ENCODE peak calls at places on chromosomes 16 and 17, in seven cellular contexts. Z is stimulated activated CD8-positive, alpha-beta memory T cell treated with anti-CD3 and anti-CD28 coated beads, Interleukin-4, amount 100 ng/mL, for 48 hours; J is hippocampal formation; H is germinal center; B is psoas muscle; W is AG09319; N is NCI-H1105. D is an unnamed sample.

GRCh38 chr16:84874553-84874952 is 54.8 kb downstream of the CRISPLD2 start:
- DNase-seq in H (no peak), N (no peak), Z (no peak), W (no peak), J (no peak), B (no peak), D (no peak)

GRCh38 chr17:28948873-28949184 is 2.5 kb downstream of the PHF12 start:
- DNase-seq in B (no peak), H (no peak), N (peak), J (peak), W (no peak), Z (no peak), D (no peak)

GRCh38 chr17:72691601-72692000 is 400.9 kb downstream of the SLC39A11 start:
- DNase-seq in Z (no peak), B (no peak), J (no peak), W (no peak), H (no peak), N (no peak), D (no peak)

GRCh38 chr16:58582971-58583765 is 46.5 kb downstream of the CNOT1 start:
- DNase-seq in N (no peak), J (no peak), B (no peak), H (no peak), W (no peak), Z (no peak), D (no peak)

GRCh38 chr17:5706835-5707234 is 122.5 kb upstream of the NLRP1 start:
- DNase-seq in B (peak), W (peak), Z (peak), J (peak), H (peak), N (no peak), D (no peak)

GRCh38 chr16:13780841-13781553 is 139.0 kb upstream of the ERCC4 start:
- DNase-seq in W (no peak), J (peak), H (no peak), Z (no peak), B (no peak), N (peak), D (no peak)

GRCh38 chr16:82432261-82432660 is 194.5 kb upstream of the CDH13 start:
- DNase-seq in Z (no peak), N (no peak), J (peak), W (no peak), H (no peak), B (no peak), D (no peak)

GRCh38 chr16:11092788-11093577 is 148.6 kb downstream of the CLEC16A start:
- DNase-seq in Z (no peak), H (no peak), N (no peak), B (no peak), J (no peak), W (no peak), D (no peak)

GRCh38 chr17:8173056-8173870 is 2.9 kb downstream of the TMEM107 start:
- DNase-seq in H (peak), W (peak), N (peak), J (peak), Z (peak), B (peak), D (peak)

GRCh38 chr17:72788950-72789585 is 303.4 kb downstream of the SLC39A11 start:
- DNase-seq in N (no peak), H (no peak), W (no peak), J (no peak), B (no peak), Z (no peak), D (no peak)

GRCh38 chr17:31581022-31581483 is 189.6 kb downstream of the RAB11FIP4 start:
- DNase-seq in J (no peak), B (peak), N (no peak), H (no peak), W (no peak), Z (no peak), D (no peak)

GRCh38 chr17:2707721-2708584 is 3.6 kb downstream of the CLUH start:
- DNase-seq in N (no peak), J (peak), H (no peak), Z (no peak), W (no peak), B (peak), D (no peak)

GRCh38 chr17:33506889-33507650 is 214.0 kb upstream of the ASIC2 start:
- DNase-seq in H (no peak), N (no peak), B (no peak), W (no peak), Z (no peak), J (no peak), D (no peak)

GRCh38 chr17:19928299-19928698 is 49.3 kb downstream of the AKAP10 start:
- DNase-seq in N (no peak), Z (no peak), H (no peak), B (no peak), J (no peak), W (peak), D (no peak)

GRCh38 chr16:35365675-35366074 is 1906.3 kb downstream of the TP53TG3F start:
- DNase-seq in N (no peak), H (no peak), J (no peak), W (no peak), Z (no peak), B (no peak), D (no peak)

GRCh38 chr17:1298616-1299015 is 19.2 kb downstream of the TRARG1 start:
- DNase-seq in Z (peak), N (no peak), B (no peak), H (no peak), W (no peak), J (no peak), D (no peak)

GRCh38 chr17:27747462-27748359 is 52.6 kb downstream of the NOS2 start:
- DNase-seq in W (no peak), J (no peak), Z (no peak), H (no peak), B (no peak), N (no peak), D (no peak)

GRCh38 chr16:4767872-4768548 is 1.0 kb upstream of the ZNF500 start:
- DNase-seq in H (peak), B (no peak), W (no peak), N (no peak), Z (no peak), J (no peak), D (no peak)

GRCh38 chr16:49278944-49279725 is 2.5 kb downstream of the CBLN1 start:
- DNase-seq in B (no peak), H (no peak), J (no peak), W (no peak), Z (no peak), N (no peak), D (no peak)

GRCh38 chr17:73616873-73617430 is 27.3 kb downstream of the SDK2 start:
- DNase-seq in B (no peak), N (no peak), W (no peak), J (no peak), H (no peak), Z (no peak), D (no peak)

GRCh38 chr16:57743458-57743857 is 7.9 kb downstream of the KATNB1 start:
- DNase-seq in B (no peak), J (no peak), Z (no peak), W (no peak), N (no peak), H (no peak), D (no peak)

GRCh38 chr16:50114357-50115129 is 38.6 kb upstream of the TENT4B start:
- DNase-seq in N (no peak), H (no peak), B (no peak), W (no peak), Z (no peak), J (no peak), D (no peak)

GRCh38 chr16:87457724-87458423 is 35.0 kb downstream of the ZCCHC14 start:
- DNase-seq in H (no peak), Z (peak), B (no peak), J (no peak), N (no peak), W (peak), D (no peak)

GRCh38 chr17:65584604-65585521 is 23.4 kb upstream of the AXIN2 start:
- DNase-seq in B (peak), H (no peak), J (no peak), W (no peak), Z (no peak), N (no peak), D (no peak)

GRCh38 chr17:49494937-49495841 is at the start of gene NGFR:
- DNase-seq in J (peak), H (peak), Z (peak), W (no peak), B (peak), N (peak), D (no peak)

GRCh38 chr17:75940727-75941441 is at the start of gene FBF1:
- DNase-seq in N (peak), B (peak), W (peak), J (peak), Z (peak), H (peak), D (peak)

GRCh38 chr17:83177611-83178532 is 98.5 kb downstream of the METRNL start:
- DNase-seq in Z (peak), B (no peak), H (no peak), W (no peak), J (no peak), N (no peak), D (no peak)

GRCh38 chr17:80673152-80673920 is 128.7 kb downstream of the RPTOR start:
- DNase-seq in N (peak), W (no peak), H (no peak), J (no peak), Z (no peak), B (no peak), D (no peak)

GRCh38 chr16:82761858-82762257 is 135.1 kb downstream of the CDH13 start:
- DNase-seq in W (no peak), N (peak), H (no peak), B (no peak), J (no peak), Z (no peak), D (no peak)

GRCh38 chr17:28552201-28552999 is at the start of gene UNC119:
- DNase-seq in J (peak), B (peak), W (peak), Z (peak), N (peak), H (peak), D (peak)

D was measured in NCI-H2107.